ENCODE peak calls at places on chromosomes 16 and 17, in six cellular contexts. Q is RCC 7860; O is DMS153; K is Jurkat, Clone E6-1; Y is HT1080; R is DMS 273 treated with DMSO at 0.1 percent for 48 hours. I is an unnamed sample.

GRCh38 chr16:46775214-46775613 is 27.1 kb upstream of the MYLK3 start:
- DNase-seq in K (no peak), R (no peak), O (no peak), Q (no peak), Y (no peak), I (no peak)

GRCh38 chr17:41064301-41064700 is 1.4 kb downstream of the KRTAP2-4 start:
- DNase-seq in K (no peak), Y (no peak), Q (no peak), R (no peak), O (no peak), I (no peak)

GRCh38 chr16:50741225-50741807 is 570 bp upstream of the CYLD start:
- DNase-seq in K (no peak), R (peak; percentile 49), O (no peak), Q (no peak), Y (peak; percentile 7), I (no peak)

GRCh38 chr17:48037036-48037881 is at the start of gene COPZ2:
- DNase-seq in K (no peak), O (no peak), R (no peak), Q (no peak), Y (peak; percentile 38), I (no peak)

GRCh38 chr16:9124908-9125584 is 33.6 kb downstream of the HAPSTR1 start:
- DNase-seq in K (no peak), R (no peak), O (no peak), Q (no peak), Y (no peak), I (no peak)

GRCh38 chr17:39763046-39763800 is 25.5 kb downstream of the GRB7 start:
- DNase-seq in K (no peak), R (no peak), Q (no peak), O (no peak), Y (no peak), I (no peak)

GRCh38 chr17:40501499-40501911 is at the start of gene TNS4:
- DNase-seq in O (no peak), R (no peak), Y (no peak), Q (no peak), K (no peak), I (no peak)

GRCh38 chr17:73064084-73064938 is 28.2 kb downstream of the SLC39A11 start:
- DNase-seq in Q (no peak), K (peak; percentile 84), R (peak; percentile 80), O (no peak), Y (no peak), I (no peak)

GRCh38 chr17:48174833-48175232 is 67.3 kb downstream of the SNX11 start:
- DNase-seq in Q (no peak), K (no peak), O (peak; percentile 14), R (no peak), Y (no peak), I (no peak)

GRCh38 chr16:62692685-62693084 is 656.4 kb upstream of the CDH8 start:
- DNase-seq in K (no peak), Q (no peak), R (no peak), Y (no peak), O (no peak), I (no peak)

GRCh38 chr16:87353613-87354012 is 30.0 kb downstream of the FBXO31 start:
- DNase-seq in Q (no peak), R (no peak), Y (no peak), K (no peak), O (no peak), I (no peak)

GRCh38 chr17:32894245-32894644 is 17.3 kb upstream of the MYO1D start:
- DNase-seq in O (no peak), Y (no peak), K (no peak), R (no peak), Q (no peak), I (no peak)

GRCh38 chr17:17565471-17566365 is 25.8 kb downstream of the PEMT start:
- DNase-seq in Y (no peak), Q (no peak), R (no peak), O (no peak), K (peak; percentile 19), I (no peak)

GRCh38 chr17:78736526-78737079 is 45.5 kb downstream of the CYTH1 start:
- DNase-seq in O (peak; percentile 60), R (peak; percentile 65), Q (peak; percentile 75), K (peak; percentile 90), Y (peak; percentile 62), I (peak; percentile 72)

GRCh38 chr16:6081320-6081976 is 983.9 kb upstream of the EEF2KMT start:
- DNase-seq in Q (peak; percentile 10), O (no peak), K (peak; percentile 36), R (no peak), Y (peak; percentile 45), I (peak; percentile 62)

GRCh38 chr17:42782402-42783061 is 2.1 kb downstream of the WNK4 start:
- DNase-seq in Q (no peak), O (no peak), R (no peak), Y (no peak), K (no peak), I (no peak)

GRCh38 chr17:16886655-16887322 is 85.1 kb downstream of the TNFRSF13B start:
- DNase-seq in R (no peak), Q (no peak), O (no peak), Y (no peak), K (no peak), I (no peak)

GRCh38 chr16:51057102-51057793 is 93.8 kb downstream of the SALL1 start:
- DNase-seq in Q (no peak), R (no peak), O (no peak), Y (no peak), K (no peak), I (no peak)

GRCh38 chr16:66923247-66923851 is 2.0 kb downstream of the RRAD start:
- DNase-seq in R (peak; percentile 80), O (peak; percentile 49), Y (no peak), K (no peak), Q (no peak), I (no peak)

GRCh38 chr16:53417011-53417410 is 17.3 kb upstream of the RBL2 start:
- DNase-seq in K (no peak), R (no peak), Q (no peak), O (no peak), Y (no peak), I (peak; percentile 20)

GRCh38 chr16:50462793-50463507 is 85.2 kb upstream of the NKD1 start:
- DNase-seq in Y (no peak), O (no peak), K (no peak), Q (no peak), R (no peak), I (peak; percentile 48)

GRCh38 chr16:57592591-57593003 is 35.8 kb upstream of the ADGRG1 start:
- DNase-seq in Y (no peak), R (no peak), K (peak; percentile 98), Q (no peak), O (no peak), I (no peak)

GRCh38 chr17:40425741-40426140 is 8.0 kb upstream of the TOP2A start:
- DNase-seq in Q (no peak), Y (no peak), O (no peak), R (no peak), K (no peak), I (no peak)

GRCh38 chr16:31461201-31461920 is 2.1 kb downstream of the ARMC5 start:
- DNase-seq in K (no peak), Y (no peak), Q (no peak), R (no peak), O (no peak), I (no peak)

GRCh38 chr16:69861276-69862030 is 89.7 kb upstream of the CLEC18A start:
- DNase-seq in Y (no peak), O (no peak), K (no peak), Q (no peak), R (no peak), I (no peak)

GRCh38 chr17:75645501-75645888 is 12.3 kb downstream of the SMIM5 start:
- DNase-seq in K (no peak), R (no peak), Q (peak; percentile 86), O (peak; percentile 88), Y (no peak), I (peak; percentile 90)

GRCh38 chr16:70593544-70593943 is 52.8 kb upstream of the IL34 start:
- DNase-seq in O (no peak), Y (no peak), Q (no peak), R (no peak), K (no peak), I (no peak)

GRCh38 chr17:14381606-14382005 is 80.7 kb downstream of the HS3ST3B1 start:
- DNase-seq in Y (no peak), O (no peak), Q (no peak), K (no peak), R (no peak), I (no peak)

GRCh38 chr16:66409156-66409555 is 17.9 kb upstream of the BEAN1 start:
- DNase-seq in O (no peak), Y (no peak), K (no peak), Q (peak; percentile 17), R (no peak), I (no peak)

GRCh38 chr17:45573915-45574314 is 83.4 kb upstream of the PLEKHM1 start:
- DNase-seq in R (no peak), K (no peak), Y (no peak), O (no peak), Q (no peak), I (no peak)

GRCh38 chr17:6455321-6455705 is 11.1 kb downstream of the PIMREG start:
- DNase-seq in K (peak; percentile 32), Q (no peak), R (no peak), Y (no peak), O (peak; percentile 14), I (peak; percentile 67)

GRCh38 chr17:5665164-5665563 is 80.9 kb upstream of the NLRP1 start:
- DNase-seq in R (no peak), O (no peak), K (no peak), Q (no peak), Y (no peak), I (no peak)

GRCh38 chr16:50596762-50597450 is 48.7 kb downstream of the NKD1 start:
- DNase-seq in R (no peak), K (no peak), O (no peak), Q (no peak), Y (no peak), I (peak; percentile 55)

GRCh38 chr17:49887744-49888360 is 40.0 kb upstream of the TAC4 start:
- DNase-seq in Q (no peak), O (no peak), Y (no peak), K (no peak), R (no peak), I (no peak)

GRCh38 chr17:7798839-7799238 is 35.2 kb upstream of the KDM6B start:
- DNase-seq in K (no peak), R (no peak), O (no peak), Q (no peak), Y (no peak), I (no peak)

GRCh38 chr16:78249056-78249455 is 149.6 kb downstream of the WWOX start:
- DNase-seq in R (no peak), Q (no peak), O (no peak), K (no peak), Y (no peak), I (peak; percentile 65)

GRCh38 chr17:47649972-47650524 is 329 bp downstream of the KPNB1 start:
- DNase-seq in Q (no peak), O (no peak), R (no peak), K (no peak), Y (no peak), I (peak; percentile 77)

GRCh38 chr16:70744366-70744765 is 56.6 kb downstream of the VAC14 start:
- DNase-seq in R (no peak), Q (no peak), Y (no peak), O (no peak), K (no peak), I (no peak)